ENCODE peak calls at places on chromosomes 3 and 15, in four cellular contexts. L is stimulated activated CD4-positive, alpha-beta T cell treated with anti-CD3 and anti-CD28 coated beads, Interleukin-15, amount 100 ng/mL, for 1 hour; U is left cardiac atrium; E is Calu3. N is an unnamed sample.

GRCh38 chr3:25151497-25151896 is 276.6 kb upstream of the RARB start:
- DNase-seq in L (no peak), U (no peak), E (no peak), N (no peak)

GRCh38 chr3:24145981-24146822 is 201.1 kb downstream of the NR1D2 start:
- DNase-seq in L (no peak), E (no peak), U (no peak), N (peak)

GRCh38 chr3:5010706-5011554 is 31.7 kb downstream of the BHLHE40 start:
- DNase-seq in L (no peak), U (no peak), E (no peak), N (peak)

GRCh38 chr3:45538641-45538986 is 55.9 kb upstream of the LIMD1 start:
- DNase-seq in L (no peak), E (no peak), U (no peak), N (no peak)

GRCh38 chr3:194249323-194250103 is 101.6 kb downstream of the CPN2 start:
- DNase-seq in E (no peak), L (no peak), U (no peak), N (no peak)

GRCh38 chr15:65944404-65944803 is 75.1 kb downstream of the RAB11A start:
- DNase-seq in E (no peak), L (no peak), U (no peak), N (no peak)

GRCh38 chr15:74185949-74186348 is 12.4 kb downstream of the ISLR start:
- DNase-seq in U (no peak), L (no peak), E (no peak), N (no peak)

GRCh38 chr15:37217567-37217966 is 117.2 kb upstream of the MEIS2 start:
- DNase-seq in U (no peak), L (no peak), E (no peak), N (peak)

GRCh38 chr3:55245391-55245790 is 241.7 kb downstream of the WNT5A start:
- DNase-seq in L (no peak), U (no peak), E (no peak), N (no peak)

N was measured in fibroblast of mammary gland.